ENCODE peak calls at places on chromosomes 1 and 21, in six cellular contexts. One of them, this sample, is unnamed.

GRCh38 chr1:85135456-85135798 is 65.4 kb downstream of the SYDE2 start:
- DNase-seq in cardiac fibroblast: no peak
- DNase-seq in activated CD4-positive, alpha-beta T cell treated with anti-CD3 and anti-CD28 coated beads, Interleukin-2, amount 10 ng/mL, durations not matched to agents 7 days and 5 days: no peak
- DNase-seq in astrocyte of the cerebellum: no peak
- DNase-seq in mammary epithelial cell: peak; percentile 47
- DNase-seq in stimulated activated CD4-positive, alpha-beta T cell treated with anti-CD3 and anti-CD28 coated beads, Interleukin-4, amount 100 ng/mL, for 1 hour: no peak
- DNase-seq in this sample: peak; percentile 70

GRCh38 chr1:83763281-83764095 is 235.4 kb downstream of the TTLL7 start:
- DNase-seq in cardiac fibroblast: no peak
- DNase-seq in activated CD4-positive, alpha-beta T cell treated with anti-CD3 and anti-CD28 coated beads, Interleukin-2, amount 10 ng/mL, durations not matched to agents 7 days and 5 days: no peak
- DNase-seq in astrocyte of the cerebellum: no peak
- DNase-seq in mammary epithelial cell: no peak
- DNase-seq in stimulated activated CD4-positive, alpha-beta T cell treated with anti-CD3 and anti-CD28 coated beads, Interleukin-4, amount 100 ng/mL, for 1 hour: no peak
- DNase-seq in this sample: no peak

GRCh38 chr1:90821793-90822359 is 104.8 kb upstream of the BARHL2 start:
- DNase-seq in cardiac fibroblast: no peak
- DNase-seq in activated CD4-positive, alpha-beta T cell treated with anti-CD3 and anti-CD28 coated beads, Interleukin-2, amount 10 ng/mL, durations not matched to agents 7 days and 5 days: no peak
- DNase-seq in astrocyte of the cerebellum: no peak
- DNase-seq in mammary epithelial cell: no peak
- DNase-seq in stimulated activated CD4-positive, alpha-beta T cell treated with anti-CD3 and anti-CD28 coated beads, Interleukin-4, amount 100 ng/mL, for 1 hour: no peak
- DNase-seq in this sample: no peak

GRCh38 chr1:22418852-22419480 is 32.7 kb upstream of the ZBTB40 start:
- DNase-seq in cardiac fibroblast: peak; percentile 42
- DNase-seq in activated CD4-positive, alpha-beta T cell treated with anti-CD3 and anti-CD28 coated beads, Interleukin-2, amount 10 ng/mL, durations not matched to agents 7 days and 5 days: no peak
- DNase-seq in astrocyte of the cerebellum: no peak
- DNase-seq in mammary epithelial cell: no peak
- DNase-seq in stimulated activated CD4-positive, alpha-beta T cell treated with anti-CD3 and anti-CD28 coated beads, Interleukin-4, amount 100 ng/mL, for 1 hour: no peak
- DNase-seq in this sample: no peak

GRCh38 chr1:100904528-100904927 is 8.6 kb downstream of the SLC30A7 start:
- DNase-seq in cardiac fibroblast: no peak
- DNase-seq in activated CD4-positive, alpha-beta T cell treated with anti-CD3 and anti-CD28 coated beads, Interleukin-2, amount 10 ng/mL, durations not matched to agents 7 days and 5 days: no peak
- DNase-seq in astrocyte of the cerebellum: no peak
- DNase-seq in mammary epithelial cell: no peak
- DNase-seq in stimulated activated CD4-positive, alpha-beta T cell treated with anti-CD3 and anti-CD28 coated beads, Interleukin-4, amount 100 ng/mL, for 1 hour: no peak
- DNase-seq in this sample: no peak

GRCh38 chr1:155202198-155202597 is 5.5 kb downstream of the THBS3 start:
- DNase-seq in cardiac fibroblast: no peak
- DNase-seq in activated CD4-positive, alpha-beta T cell treated with anti-CD3 and anti-CD28 coated beads, Interleukin-2, amount 10 ng/mL, durations not matched to agents 7 days and 5 days: no peak
- DNase-seq in astrocyte of the cerebellum: no peak
- DNase-seq in mammary epithelial cell: no peak
- DNase-seq in stimulated activated CD4-positive, alpha-beta T cell treated with anti-CD3 and anti-CD28 coated beads, Interleukin-4, amount 100 ng/mL, for 1 hour: no peak
- DNase-seq in this sample: no peak

GRCh38 chr1:107264561-107264960 is 123.7 kb downstream of the NTNG1 start:
- DNase-seq in cardiac fibroblast: no peak
- DNase-seq in activated CD4-positive, alpha-beta T cell treated with anti-CD3 and anti-CD28 coated beads, Interleukin-2, amount 10 ng/mL, durations not matched to agents 7 days and 5 days: no peak
- DNase-seq in astrocyte of the cerebellum: no peak
- DNase-seq in mammary epithelial cell: peak; percentile 59
- DNase-seq in stimulated activated CD4-positive, alpha-beta T cell treated with anti-CD3 and anti-CD28 coated beads, Interleukin-4, amount 100 ng/mL, for 1 hour: no peak
- DNase-seq in this sample: peak; percentile 56

GRCh38 chr1:231748744-231749143 is 122.2 kb downstream of the DISC1 start:
- DNase-seq in cardiac fibroblast: peak; percentile 12
- DNase-seq in activated CD4-positive, alpha-beta T cell treated with anti-CD3 and anti-CD28 coated beads, Interleukin-2, amount 10 ng/mL, durations not matched to agents 7 days and 5 days: no peak
- DNase-seq in astrocyte of the cerebellum: no peak
- DNase-seq in mammary epithelial cell: no peak
- DNase-seq in stimulated activated CD4-positive, alpha-beta T cell treated with anti-CD3 and anti-CD28 coated beads, Interleukin-4, amount 100 ng/mL, for 1 hour: no peak
- DNase-seq in this sample: no peak

GRCh38 chr1:9852410-9853301 is 28.9 kb upstream of the CLSTN1 start:
- DNase-seq in cardiac fibroblast: peak; percentile 77
- DNase-seq in activated CD4-positive, alpha-beta T cell treated with anti-CD3 and anti-CD28 coated beads, Interleukin-2, amount 10 ng/mL, durations not matched to agents 7 days and 5 days: no peak
- DNase-seq in astrocyte of the cerebellum: peak; percentile 74
- DNase-seq in mammary epithelial cell: peak; percentile 80
- DNase-seq in stimulated activated CD4-positive, alpha-beta T cell treated with anti-CD3 and anti-CD28 coated beads, Interleukin-4, amount 100 ng/mL, for 1 hour: no peak
- DNase-seq in this sample: peak; percentile 84

GRCh38 chr1:95752515-95753381 is 518.7 kb downstream of the RWDD3 start:
- DNase-seq in cardiac fibroblast: no peak
- DNase-seq in activated CD4-positive, alpha-beta T cell treated with anti-CD3 and anti-CD28 coated beads, Interleukin-2, amount 10 ng/mL, durations not matched to agents 7 days and 5 days: no peak
- DNase-seq in astrocyte of the cerebellum: no peak
- DNase-seq in mammary epithelial cell: no peak
- DNase-seq in stimulated activated CD4-positive, alpha-beta T cell treated with anti-CD3 and anti-CD28 coated beads, Interleukin-4, amount 100 ng/mL, for 1 hour: no peak
- DNase-seq in this sample: no peak

GRCh38 chr21:38853421-38853919 is 47.7 kb downstream of the ETS2 start:
- DNase-seq in cardiac fibroblast: peak; percentile 99
- DNase-seq in activated CD4-positive, alpha-beta T cell treated with anti-CD3 and anti-CD28 coated beads, Interleukin-2, amount 10 ng/mL, durations not matched to agents 7 days and 5 days: no peak
- DNase-seq in astrocyte of the cerebellum: peak; percentile 89
- DNase-seq in mammary epithelial cell: peak; percentile 98
- DNase-seq in stimulated activated CD4-positive, alpha-beta T cell treated with anti-CD3 and anti-CD28 coated beads, Interleukin-4, amount 100 ng/mL, for 1 hour: no peak
- DNase-seq in this sample: peak; percentile 97

GRCh38 chr1:2145946-2146835 is 48.4 kb downstream of the FAAP20 start:
- DNase-seq in cardiac fibroblast: no peak
- DNase-seq in activated CD4-positive, alpha-beta T cell treated with anti-CD3 and anti-CD28 coated beads, Interleukin-2, amount 10 ng/mL, durations not matched to agents 7 days and 5 days: peak; percentile 60
- DNase-seq in astrocyte of the cerebellum: no peak
- DNase-seq in mammary epithelial cell: no peak
- DNase-seq in stimulated activated CD4-positive, alpha-beta T cell treated with anti-CD3 and anti-CD28 coated beads, Interleukin-4, amount 100 ng/mL, for 1 hour: no peak
- DNase-seq in this sample: no peak

GRCh38 chr1:210377934-210378333 is 49.2 kb downstream of the HHAT start:
- DNase-seq in cardiac fibroblast: peak; percentile 52
- DNase-seq in activated CD4-positive, alpha-beta T cell treated with anti-CD3 and anti-CD28 coated beads, Interleukin-2, amount 10 ng/mL, durations not matched to agents 7 days and 5 days: no peak
- DNase-seq in astrocyte of the cerebellum: no peak
- DNase-seq in mammary epithelial cell: no peak
- DNase-seq in stimulated activated CD4-positive, alpha-beta T cell treated with anti-CD3 and anti-CD28 coated beads, Interleukin-4, amount 100 ng/mL, for 1 hour: no peak
- DNase-seq in this sample: no peak

GRCh38 chr21:43364261-43364510 is 62.7 kb downstream of the SIK1 start:
- DNase-seq in cardiac fibroblast: no peak
- DNase-seq in activated CD4-positive, alpha-beta T cell treated with anti-CD3 and anti-CD28 coated beads, Interleukin-2, amount 10 ng/mL, durations not matched to agents 7 days and 5 days: no peak
- DNase-seq in astrocyte of the cerebellum: no peak
- DNase-seq in mammary epithelial cell: no peak
- DNase-seq in stimulated activated CD4-positive, alpha-beta T cell treated with anti-CD3 and anti-CD28 coated beads, Interleukin-4, amount 100 ng/mL, for 1 hour: no peak
- DNase-seq in this sample: no peak

GRCh38 chr1:214563881-214564280 is 12.5 kb upstream of the PTPN14 start:
- DNase-seq in cardiac fibroblast: peak; percentile 66
- DNase-seq in activated CD4-positive, alpha-beta T cell treated with anti-CD3 and anti-CD28 coated beads, Interleukin-2, amount 10 ng/mL, durations not matched to agents 7 days and 5 days: no peak
- DNase-seq in astrocyte of the cerebellum: no peak
- DNase-seq in mammary epithelial cell: no peak
- DNase-seq in stimulated activated CD4-positive, alpha-beta T cell treated with anti-CD3 and anti-CD28 coated beads, Interleukin-4, amount 100 ng/mL, for 1 hour: no peak
- DNase-seq in this sample: peak; percentile 68

GRCh38 chr1:234878288-234878687 is 250.3 kb downstream of the TOMM20 start:
- DNase-seq in cardiac fibroblast: no peak
- DNase-seq in activated CD4-positive, alpha-beta T cell treated with anti-CD3 and anti-CD28 coated beads, Interleukin-2, amount 10 ng/mL, durations not matched to agents 7 days and 5 days: no peak
- DNase-seq in astrocyte of the cerebellum: no peak
- DNase-seq in mammary epithelial cell: no peak
- DNase-seq in stimulated activated CD4-positive, alpha-beta T cell treated with anti-CD3 and anti-CD28 coated beads, Interleukin-4, amount 100 ng/mL, for 1 hour: no peak
- DNase-seq in this sample: no peak

GRCh38 chr1:118158918-118159317 is 26.1 kb downstream of the SPAG17 start:
- DNase-seq in cardiac fibroblast: peak; percentile 72
- DNase-seq in activated CD4-positive, alpha-beta T cell treated with anti-CD3 and anti-CD28 coated beads, Interleukin-2, amount 10 ng/mL, durations not matched to agents 7 days and 5 days: no peak
- DNase-seq in astrocyte of the cerebellum: peak; percentile 81
- DNase-seq in mammary epithelial cell: peak; percentile 57
- DNase-seq in stimulated activated CD4-positive, alpha-beta T cell treated with anti-CD3 and anti-CD28 coated beads, Interleukin-4, amount 100 ng/mL, for 1 hour: no peak
- DNase-seq in this sample: peak; percentile 88

GRCh38 chr1:21317035-21317689 is 26.9 kb upstream of the ECE1 start:
- DNase-seq in cardiac fibroblast: peak; percentile 84
- DNase-seq in activated CD4-positive, alpha-beta T cell treated with anti-CD3 and anti-CD28 coated beads, Interleukin-2, amount 10 ng/mL, durations not matched to agents 7 days and 5 days: no peak
- DNase-seq in astrocyte of the cerebellum: no peak
- DNase-seq in mammary epithelial cell: no peak
- DNase-seq in stimulated activated CD4-positive, alpha-beta T cell treated with anti-CD3 and anti-CD28 coated beads, Interleukin-4, amount 100 ng/mL, for 1 hour: no peak
- DNase-seq in this sample: no peak

GRCh38 chr1:113812661-113813135 is 422 bp upstream of the RSBN1 start:
- DNase-seq in cardiac fibroblast: no peak
- DNase-seq in activated CD4-positive, alpha-beta T cell treated with anti-CD3 and anti-CD28 coated beads, Interleukin-2, amount 10 ng/mL, durations not matched to agents 7 days and 5 days: peak; percentile 15
- DNase-seq in astrocyte of the cerebellum: no peak
- DNase-seq in mammary epithelial cell: no peak
- DNase-seq in stimulated activated CD4-positive, alpha-beta T cell treated with anti-CD3 and anti-CD28 coated beads, Interleukin-4, amount 100 ng/mL, for 1 hour: no peak
- DNase-seq in this sample: no peak

GRCh38 chr1:153365696-153366095 is 8.0 kb downstream of the S100A9 start:
- DNase-seq in cardiac fibroblast: no peak
- DNase-seq in activated CD4-positive, alpha-beta T cell treated with anti-CD3 and anti-CD28 coated beads, Interleukin-2, amount 10 ng/mL, durations not matched to agents 7 days and 5 days: no peak
- DNase-seq in astrocyte of the cerebellum: no peak
- DNase-seq in mammary epithelial cell: no peak
- DNase-seq in stimulated activated CD4-positive, alpha-beta T cell treated with anti-CD3 and anti-CD28 coated beads, Interleukin-4, amount 100 ng/mL, for 1 hour: no peak
- DNase-seq in this sample: no peak

GRCh38 chr1:29631836-29632420 is 395.6 kb downstream of the PTPRU start:
- DNase-seq in cardiac fibroblast: no peak
- DNase-seq in activated CD4-positive, alpha-beta T cell treated with anti-CD3 and anti-CD28 coated beads, Interleukin-2, amount 10 ng/mL, durations not matched to agents 7 days and 5 days: peak; percentile 4
- DNase-seq in astrocyte of the cerebellum: no peak
- DNase-seq in mammary epithelial cell: no peak
- DNase-seq in stimulated activated CD4-positive, alpha-beta T cell treated with anti-CD3 and anti-CD28 coated beads, Interleukin-4, amount 100 ng/mL, for 1 hour: no peak
- DNase-seq in this sample: no peak

GRCh38 chr1:221858758-221859157 is 116.9 kb upstream of the DUSP10 start:
- DNase-seq in cardiac fibroblast: peak; percentile 93
- DNase-seq in activated CD4-positive, alpha-beta T cell treated with anti-CD3 and anti-CD28 coated beads, Interleukin-2, amount 10 ng/mL, durations not matched to agents 7 days and 5 days: no peak
- DNase-seq in astrocyte of the cerebellum: no peak
- DNase-seq in mammary epithelial cell: peak; percentile 96
- DNase-seq in stimulated activated CD4-positive, alpha-beta T cell treated with anti-CD3 and anti-CD28 coated beads, Interleukin-4, amount 100 ng/mL, for 1 hour: no peak
- DNase-seq in this sample: peak; percentile 94

GRCh38 chr1:154420172-154420571 is 15.0 kb downstream of the IL6R start:
- DNase-seq in cardiac fibroblast: peak; percentile 97
- DNase-seq in activated CD4-positive, alpha-beta T cell treated with anti-CD3 and anti-CD28 coated beads, Interleukin-2, amount 10 ng/mL, durations not matched to agents 7 days and 5 days: peak; percentile 25
- DNase-seq in astrocyte of the cerebellum: peak; percentile 80
- DNase-seq in mammary epithelial cell: peak; percentile 71
- DNase-seq in stimulated activated CD4-positive, alpha-beta T cell treated with anti-CD3 and anti-CD28 coated beads, Interleukin-4, amount 100 ng/mL, for 1 hour: peak; percentile 57
- DNase-seq in this sample: peak; percentile 80

GRCh38 chr1:248873993-248874671 is 15.2 kb upstream of the ZNF692 start:
- DNase-seq in cardiac fibroblast: peak; percentile 94
- DNase-seq in activated CD4-positive, alpha-beta T cell treated with anti-CD3 and anti-CD28 coated beads, Interleukin-2, amount 10 ng/mL, durations not matched to agents 7 days and 5 days: peak; percentile 78
- DNase-seq in astrocyte of the cerebellum: peak; percentile 83
- DNase-seq in mammary epithelial cell: peak; percentile 84
- DNase-seq in stimulated activated CD4-positive, alpha-beta T cell treated with anti-CD3 and anti-CD28 coated beads, Interleukin-4, amount 100 ng/mL, for 1 hour: peak; percentile 82
- DNase-seq in this sample: peak; percentile 88

GRCh38 chr1:185312361-185312760 is 4.7 kb downstream of the IVNS1ABP start:
- DNase-seq in cardiac fibroblast: no peak
- DNase-seq in activated CD4-positive, alpha-beta T cell treated with anti-CD3 and anti-CD28 coated beads, Interleukin-2, amount 10 ng/mL, durations not matched to agents 7 days and 5 days: no peak
- DNase-seq in astrocyte of the cerebellum: no peak
- DNase-seq in mammary epithelial cell: no peak
- DNase-seq in stimulated activated CD4-positive, alpha-beta T cell treated with anti-CD3 and anti-CD28 coated beads, Interleukin-4, amount 100 ng/mL, for 1 hour: no peak
- DNase-seq in this sample: no peak

GRCh38 chr1:78543941-78544630 is 53.3 kb downstream of the PTGFR start:
- DNase-seq in cardiac fibroblast: no peak
- DNase-seq in activated CD4-positive, alpha-beta T cell treated with anti-CD3 and anti-CD28 coated beads, Interleukin-2, amount 10 ng/mL, durations not matched to agents 7 days and 5 days: no peak
- DNase-seq in astrocyte of the cerebellum: no peak
- DNase-seq in mammary epithelial cell: peak; percentile 70
- DNase-seq in stimulated activated CD4-positive, alpha-beta T cell treated with anti-CD3 and anti-CD28 coated beads, Interleukin-4, amount 100 ng/mL, for 1 hour: no peak
- DNase-seq in this sample: peak; percentile 80

GRCh38 chr1:203673550-203674411 is 47.1 kb downstream of the ATP2B4 start:
- DNase-seq in cardiac fibroblast: peak; percentile 96
- DNase-seq in activated CD4-positive, alpha-beta T cell treated with anti-CD3 and anti-CD28 coated beads, Interleukin-2, amount 10 ng/mL, durations not matched to agents 7 days and 5 days: peak; percentile 86
- DNase-seq in astrocyte of the cerebellum: peak; percentile 65
- DNase-seq in mammary epithelial cell: peak; percentile 96
- DNase-seq in stimulated activated CD4-positive, alpha-beta T cell treated with anti-CD3 and anti-CD28 coated beads, Interleukin-4, amount 100 ng/mL, for 1 hour: peak; percentile 41
- DNase-seq in this sample: peak; percentile 92

GRCh38 chr21:26487981-26488480 is 85.1 kb downstream of the CYYR1 start:
- DNase-seq in cardiac fibroblast: no peak
- DNase-seq in activated CD4-positive, alpha-beta T cell treated with anti-CD3 and anti-CD28 coated beads, Interleukin-2, amount 10 ng/mL, durations not matched to agents 7 days and 5 days: no peak
- DNase-seq in astrocyte of the cerebellum: no peak
- DNase-seq in mammary epithelial cell: no peak
- DNase-seq in stimulated activated CD4-positive, alpha-beta T cell treated with anti-CD3 and anti-CD28 coated beads, Interleukin-4, amount 100 ng/mL, for 1 hour: no peak
- DNase-seq in this sample: no peak

GRCh38 chr1:29279896-29280779 is 43.8 kb downstream of the PTPRU start:
- DNase-seq in cardiac fibroblast: no peak
- DNase-seq in activated CD4-positive, alpha-beta T cell treated with anti-CD3 and anti-CD28 coated beads, Interleukin-2, amount 10 ng/mL, durations not matched to agents 7 days and 5 days: no peak
- DNase-seq in astrocyte of the cerebellum: no peak
- DNase-seq in mammary epithelial cell: no peak
- DNase-seq in stimulated activated CD4-positive, alpha-beta T cell treated with anti-CD3 and anti-CD28 coated beads, Interleukin-4, amount 100 ng/mL, for 1 hour: no peak
- DNase-seq in this sample: no peak

GRCh38 chr21:37294674-37295073 is 27.5 kb upstream of the VPS26C start:
- DNase-seq in cardiac fibroblast: no peak
- DNase-seq in activated CD4-positive, alpha-beta T cell treated with anti-CD3 and anti-CD28 coated beads, Interleukin-2, amount 10 ng/mL, durations not matched to agents 7 days and 5 days: no peak
- DNase-seq in astrocyte of the cerebellum: no peak
- DNase-seq in mammary epithelial cell: no peak
- DNase-seq in stimulated activated CD4-positive, alpha-beta T cell treated with anti-CD3 and anti-CD28 coated beads, Interleukin-4, amount 100 ng/mL, for 1 hour: no peak
- DNase-seq in this sample: no peak

This sample was measured in epithelial cell of esophagus.